ENCODE peak calls at places on chromosome 2, in five cellular contexts. One of them, this sample, is unnamed.

GRCh38 chr2:197454923-197455322 is 1.6 kb downstream of the COQ10B start:
- DNase-seq in endothelial cell: no peak
- DNase-seq in GM12865: no peak
- DNase-seq in T follicular helper cell: no peak
- DNase-seq in NT2/D1: no peak
- DNase-seq in this sample: no peak

GRCh38 chr2:64168231-64168630 is 24.0 kb upstream of the PELI1 start:
- DNase-seq in T follicular helper cell: no peak
- DNase-seq in NT2/D1: no peak
- DNase-seq in GM12865: no peak
- DNase-seq in endothelial cell: no peak
- DNase-seq in this sample: no peak

GRCh38 chr2:41829011-41829500 is 218.8 kb upstream of the PKDCC start:
- DNase-seq in endothelial cell: no peak
- DNase-seq in GM12865: no peak
- DNase-seq in NT2/D1: no peak
- DNase-seq in T follicular helper cell: no peak
- DNase-seq in this sample: no peak

GRCh38 chr2:99425022-99425421 is 64.8 kb downstream of the REV1 start:
- DNase-seq in endothelial cell: no peak
- DNase-seq in T follicular helper cell: no peak
- DNase-seq in NT2/D1: no peak
- DNase-seq in GM12865: no peak
- DNase-seq in this sample: no peak

GRCh38 chr2:8574196-8575010 is 107.5 kb upstream of the ID2 start:
- DNase-seq in endothelial cell: no peak
- DNase-seq in GM12865: peak
- DNase-seq in T follicular helper cell: no peak
- DNase-seq in NT2/D1: no peak
- DNase-seq in this sample: peak

GRCh38 chr2:159118859-159119510 is 150.5 kb downstream of the TANC1 start:
- DNase-seq in GM12865: no peak
- DNase-seq in T follicular helper cell: no peak
- DNase-seq in endothelial cell: no peak
- DNase-seq in NT2/D1: no peak
- DNase-seq in this sample: no peak

GRCh38 chr2:96245609-96246390 is 20.0 kb downstream of the TMEM127 start:
- DNase-seq in GM12865: no peak
- DNase-seq in endothelial cell: no peak
- DNase-seq in NT2/D1: no peak
- DNase-seq in T follicular helper cell: no peak
- DNase-seq in this sample: no peak

GRCh38 chr2:73264332-73264606 is 20.0 kb downstream of the FBXO41 start:
- DNase-seq in endothelial cell: no peak
- DNase-seq in T follicular helper cell: no peak
- DNase-seq in NT2/D1: no peak
- DNase-seq in GM12865: no peak
- DNase-seq in this sample: no peak

GRCh38 chr2:136527560-136527959 is 237.8 kb upstream of the THSD7B start:
- DNase-seq in NT2/D1: peak
- DNase-seq in endothelial cell: peak
- DNase-seq in GM12865: peak
- DNase-seq in T follicular helper cell: no peak
- DNase-seq in this sample: no peak

GRCh38 chr2:201470821-201471731 is 19.5 kb downstream of the STRADB start:
- DNase-seq in GM12865: no peak
- DNase-seq in NT2/D1: no peak
- DNase-seq in endothelial cell: no peak
- DNase-seq in T follicular helper cell: no peak
- DNase-seq in this sample: no peak

GRCh38 chr2:234448506-234449169 is 48.2 kb downstream of the ARL4C start:
- DNase-seq in endothelial cell: no peak
- DNase-seq in GM12865: no peak
- DNase-seq in NT2/D1: peak
- DNase-seq in T follicular helper cell: no peak
- DNase-seq in this sample: no peak

GRCh38 chr2:75503048-75503607 is 57.6 kb downstream of the EVA1A start:
- DNase-seq in T follicular helper cell: no peak
- DNase-seq in NT2/D1: no peak
- DNase-seq in GM12865: no peak
- DNase-seq in endothelial cell: peak
- DNase-seq in this sample: no peak

GRCh38 chr2:241148239-241148638 is 1.0 kb downstream of the PASK start:
- DNase-seq in GM12865: peak
- DNase-seq in T follicular helper cell: no peak
- DNase-seq in endothelial cell: no peak
- DNase-seq in NT2/D1: no peak
- DNase-seq in this sample: no peak

GRCh38 chr2:219254590-219255219 is 987 bp upstream of the TUBA4A start:
- DNase-seq in NT2/D1: no peak
- DNase-seq in endothelial cell: no peak
- DNase-seq in GM12865: no peak
- DNase-seq in T follicular helper cell: peak
- DNase-seq in this sample: no peak

GRCh38 chr2:33312389-33312788 is 164.1 kb upstream of the RASGRP3 start:
- DNase-seq in endothelial cell: no peak
- DNase-seq in NT2/D1: no peak
- DNase-seq in T follicular helper cell: no peak
- DNase-seq in GM12865: no peak
- DNase-seq in this sample: no peak

GRCh38 chr2:27278010-27278409 is 2.8 kb downstream of the DNAJC5G start:
- DNase-seq in endothelial cell: no peak
- DNase-seq in T follicular helper cell: no peak
- DNase-seq in GM12865: no peak
- DNase-seq in NT2/D1: no peak
- DNase-seq in this sample: no peak

GRCh38 chr2:220904015-220904414 is 668.1 kb downstream of the EPHA4 start:
- DNase-seq in NT2/D1: peak
- DNase-seq in T follicular helper cell: no peak
- DNase-seq in endothelial cell: no peak
- DNase-seq in GM12865: no peak
- DNase-seq in this sample: no peak

GRCh38 chr2:105134076-105134475 is 96.2 kb downstream of the MRPS9 start:
- DNase-seq in endothelial cell: no peak
- DNase-seq in GM12865: no peak
- DNase-seq in NT2/D1: no peak
- DNase-seq in T follicular helper cell: no peak
- DNase-seq in this sample: no peak

GRCh38 chr2:98282109-98282508 is 64.1 kb upstream of the CNGA3 start:
- DNase-seq in T follicular helper cell: no peak
- DNase-seq in GM12865: no peak
- DNase-seq in NT2/D1: no peak
- DNase-seq in endothelial cell: no peak
- DNase-seq in this sample: no peak

GRCh38 chr2:83054751-83055150 is 1404.3 kb downstream of the SUCLG1 start:
- DNase-seq in GM12865: no peak
- DNase-seq in T follicular helper cell: no peak
- DNase-seq in endothelial cell: no peak
- DNase-seq in NT2/D1: no peak
- DNase-seq in this sample: no peak

GRCh38 chr2:239065962-239066361 is 218.1 kb downstream of the TWIST2 start:
- DNase-seq in GM12865: no peak
- DNase-seq in T follicular helper cell: no peak
- DNase-seq in endothelial cell: no peak
- DNase-seq in NT2/D1: no peak
- DNase-seq in this sample: no peak

GRCh38 chr2:1707771-1708351 is 36.5 kb downstream of the PXDN start:
- DNase-seq in NT2/D1: peak
- DNase-seq in T follicular helper cell: no peak
- DNase-seq in GM12865: no peak
- DNase-seq in endothelial cell: peak
- DNase-seq in this sample: peak

GRCh38 chr2:168373468-168373867 is 82.6 kb upstream of the CERS6 start:
- DNase-seq in GM12865: no peak
- DNase-seq in T follicular helper cell: no peak
- DNase-seq in endothelial cell: no peak
- DNase-seq in NT2/D1: no peak
- DNase-seq in this sample: no peak

GRCh38 chr2:65710356-65710755 is 278.0 kb upstream of the SPRED2 start:
- DNase-seq in GM12865: no peak
- DNase-seq in endothelial cell: no peak
- DNase-seq in T follicular helper cell: no peak
- DNase-seq in NT2/D1: no peak
- DNase-seq in this sample: no peak

GRCh38 chr2:5592906-5593305 is 99.3 kb upstream of the SOX11 start:
- DNase-seq in endothelial cell: no peak
- DNase-seq in GM12865: no peak
- DNase-seq in T follicular helper cell: no peak
- DNase-seq in NT2/D1: no peak
- DNase-seq in this sample: no peak

GRCh38 chr2:159738509-159739390 is 26.4 kb downstream of the MARCHF7 start:
- DNase-seq in T follicular helper cell: no peak
- DNase-seq in endothelial cell: no peak
- DNase-seq in GM12865: no peak
- DNase-seq in NT2/D1: no peak
- DNase-seq in this sample: no peak

GRCh38 chr2:64268330-64268729 is 124.1 kb upstream of the PELI1 start:
- DNase-seq in GM12865: no peak
- DNase-seq in NT2/D1: no peak
- DNase-seq in T follicular helper cell: no peak
- DNase-seq in endothelial cell: no peak
- DNase-seq in this sample: no peak

GRCh38 chr2:120741514-120742448 is 6.1 kb downstream of the GLI2 start:
- DNase-seq in T follicular helper cell: no peak
- DNase-seq in NT2/D1: no peak
- DNase-seq in GM12865: no peak
- DNase-seq in endothelial cell: no peak
- DNase-seq in this sample: no peak

GRCh38 chr2:25356088-25356487 is 14.4 kb upstream of the DNMT3A start:
- DNase-seq in T follicular helper cell: no peak
- DNase-seq in GM12865: no peak
- DNase-seq in endothelial cell: no peak
- DNase-seq in NT2/D1: no peak
- DNase-seq in this sample: no peak